ENCODE peak calls at places on chromosome 7, in seven cellular contexts. N, V, Y, L, X, A and E are unnamed samples.

GRCh38 chr7:54932818-54933543 is 85.8 kb upstream of the EGFR start:
- DNase-seq in N (peak), V (peak), L (peak), X (no peak), Y (peak), A (peak), E (peak)

GRCh38 chr7:50962962-50963374 is 180.3 kb upstream of the GRB10 start:
- DNase-seq in Y (peak), V (peak), X (no peak), A (peak), N (peak), L (peak), E (peak)

GRCh38 chr7:51288896-51289607 is 27.6 kb downstream of the COBL start:
- DNase-seq in V (no peak), A (no peak), X (no peak), L (no peak), N (no peak), Y (peak), E (no peak)

GRCh38 chr7:80312139-80312661 is 177.6 kb downstream of the GNAI1 start:
- DNase-seq in Y (peak), N (peak), X (no peak), A (no peak), V (no peak), L (peak), E (no peak)

GRCh38 chr7:99102809-99103690 is 40.9 kb downstream of the SMURF1 start:
- DNase-seq in N (peak), V (no peak), X (no peak), Y (no peak), L (no peak), A (no peak), E (no peak)

GRCh38 chr7:19066109-19066508 is 51.3 kb downstream of the TWIST1 start:
- DNase-seq in L (no peak), A (no peak), N (no peak), X (no peak), Y (no peak), V (no peak), E (no peak)

GRCh38 chr7:18345641-18346234 is 149.8 kb upstream of the HDAC9 start:
- DNase-seq in X (no peak), Y (peak), N (peak), L (peak), A (peak), V (peak), E (peak)

GRCh38 chr7:28815369-28815927 is 142.7 kb downstream of the TRIL start:
- DNase-seq in L (no peak), Y (no peak), X (no peak), N (no peak), V (no peak), A (no peak), E (no peak)

GRCh38 chr7:137993395-137993743 is 8.5 kb downstream of the CREB3L2 start:
- DNase-seq in Y (no peak), V (no peak), L (no peak), X (no peak), A (no peak), N (no peak), E (no peak)

GRCh38 chr7:137994091-137994688 is 7.7 kb downstream of the CREB3L2 start:
- DNase-seq in L (no peak), N (no peak), Y (no peak), X (no peak), V (no peak), A (no peak), E (no peak)

GRCh38 chr7:137996871-137997270 is 5.0 kb downstream of the CREB3L2 start:
- DNase-seq in N (no peak), Y (no peak), L (no peak), X (no peak), A (no peak), V (no peak), E (no peak)

GRCh38 chr7:137998250-137998649 is 3.6 kb downstream of the CREB3L2 start:
- DNase-seq in L (no peak), N (no peak), V (no peak), X (no peak), Y (no peak), A (no peak), E (no peak)

GRCh38 chr7:137996386-137996851 is 5.5 kb downstream of the CREB3L2 start:
- DNase-seq in V (no peak), A (no peak), L (peak), N (no peak), Y (no peak), X (peak), E (peak)
- TF ChIP-seq POLR2A in V (no peak), A (no peak), L (no peak), N (no peak), Y (no peak), X (no peak), E (no peak)

GRCh38 chr7:27154901-27155815 is 1.3 kb downstream of the HOXA7 start:
- DNase-seq in Y (peak), X (peak), V (no peak), A (peak), N (no peak), L (peak), E (peak)
- H3K4me3 ChIP-seq in Y (peak), X (peak), V (peak), A (peak), N (peak), L (no peak), E (peak)

DNA sequence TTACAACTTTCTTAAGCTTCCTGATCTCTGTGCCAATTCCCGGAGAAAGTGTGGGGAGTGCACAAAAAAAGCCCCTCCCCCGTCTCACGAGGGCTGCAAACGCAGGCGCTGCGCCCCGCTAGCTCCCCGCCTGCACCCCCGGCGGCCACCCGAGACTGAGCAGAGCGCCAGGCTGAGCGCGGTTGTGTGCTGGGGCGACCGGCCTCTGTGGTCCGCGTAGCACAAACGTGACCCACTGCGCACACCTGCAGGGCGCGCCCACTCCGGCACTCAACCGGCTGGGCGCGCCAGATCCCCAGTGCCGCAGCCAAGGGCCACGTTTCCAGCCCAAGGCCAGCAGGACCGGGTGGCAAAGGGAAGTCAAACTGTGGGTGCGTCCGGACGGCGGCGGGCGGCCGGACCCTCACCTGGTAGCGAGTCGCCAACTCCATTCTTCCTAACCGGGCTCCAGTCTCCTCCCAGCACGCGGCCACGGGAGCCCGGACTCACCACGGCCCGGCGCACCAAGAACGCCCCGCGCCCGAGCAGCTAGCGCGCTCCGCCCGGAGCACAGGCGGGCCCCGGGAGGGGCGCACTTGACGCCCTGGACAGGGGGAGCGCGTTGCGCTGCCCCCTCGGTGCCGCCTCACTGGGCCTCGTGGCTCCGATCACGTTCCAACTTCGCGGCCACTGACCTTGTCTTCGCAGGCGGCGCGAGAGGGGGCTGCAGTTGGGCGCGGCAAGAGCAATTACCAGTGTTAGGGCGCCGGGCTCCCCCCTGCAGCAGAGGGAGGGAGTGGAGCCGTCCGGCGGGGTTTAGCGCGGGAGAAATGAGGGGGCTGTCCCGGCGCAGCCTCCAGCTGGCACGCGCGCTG is at the start of gene CDCA7L:
- DNase-seq in N (peak), X (peak), A (peak), Y (peak), L (no peak), V (peak), E (peak)
- TF ChIP-seq POLR2A in N (peak), X (peak), A (peak), Y (peak), L (no peak), V (peak), E (no peak)

GRCh38 chr7:154568346-154568745 is 434.6 kb downstream of the PAXIP1 start:
- DNase-seq in Y (no peak), X (no peak), V (no peak), A (no peak), N (no peak), L (no peak), E (no peak)
- H3K4me3 ChIP-seq in Y (no peak), X (no peak), V (no peak), A (no peak), N (no peak), L (no peak), E (no peak)

GRCh38 chr7:155802291-155802690 is 10.0 kb downstream of the SHH start:
- DNase-seq in L (no peak), X (no peak), V (no peak), A (no peak), Y (no peak), N (no peak), E (no peak)

GRCh38 chr7:155804431-155804831 is 7.8 kb downstream of the SHH start:
- DNase-seq in L (no peak), N (no peak), Y (no peak), V (no peak), A (no peak), X (no peak), E (no peak)

GRCh38 chr7:155802906-155803417 is 9.3 kb downstream of the SHH start:
- DNase-seq in A (no peak), X (no peak), Y (no peak), N (no peak), V (no peak), L (no peak), E (no peak)

GRCh38 chr7:155804897-155805825 is 7.1 kb downstream of the SHH start:
- DNase-seq in L (no peak), N (peak), A (no peak), V (no peak), X (peak), Y (peak), E (peak)

DNA sequence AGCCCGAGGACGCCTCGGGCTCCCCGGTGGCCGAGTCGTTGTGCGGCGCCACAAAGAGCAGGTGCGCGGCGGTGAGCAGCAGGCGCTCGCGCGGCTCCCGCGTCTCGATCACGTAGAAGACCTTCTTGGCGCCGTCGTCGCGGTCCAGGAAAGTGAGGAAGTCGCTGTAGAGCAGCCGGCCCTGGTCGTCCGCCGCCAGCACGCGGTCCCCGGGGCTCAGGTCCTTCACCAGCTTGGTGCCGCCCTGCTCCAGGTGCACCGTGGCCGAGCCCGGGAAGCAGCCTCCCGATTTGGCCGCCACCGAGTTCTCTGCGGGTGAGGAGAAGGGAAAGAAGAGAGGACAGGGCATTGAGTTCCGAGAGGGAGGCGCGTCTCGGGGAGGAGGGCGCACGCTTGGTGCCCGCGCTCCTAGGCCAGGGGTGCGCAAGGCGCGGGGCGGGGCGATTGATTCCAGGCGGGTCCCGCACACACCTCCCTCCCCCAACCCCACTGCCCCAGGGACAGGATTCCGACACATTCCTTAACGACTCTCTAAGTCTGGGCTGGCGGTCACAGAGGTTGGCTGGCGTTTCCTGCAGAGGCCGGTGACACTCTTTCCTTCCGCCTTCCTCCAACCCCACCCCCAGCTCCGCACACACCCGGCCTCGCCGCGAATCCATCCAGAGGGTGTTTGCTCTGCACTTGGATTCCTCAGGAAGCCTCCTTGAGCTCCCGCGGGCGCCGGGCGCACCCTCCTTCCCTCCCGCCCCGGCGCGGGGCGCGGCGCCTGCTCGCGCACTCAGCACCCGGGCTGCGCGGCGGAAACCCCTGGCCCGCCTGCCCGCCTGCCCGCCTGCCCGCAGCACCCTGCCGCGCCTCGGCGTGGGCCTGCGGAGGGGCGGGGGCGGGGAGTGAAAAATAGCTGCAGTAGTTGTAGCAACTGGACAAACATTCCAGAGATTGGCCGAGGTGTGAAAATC is 8.6 kb downstream of the SHH start:
- DNase-seq in V (no peak), Y (peak), X (no peak), A (no peak), L (no peak), N (peak), E (peak)
- TF ChIP-seq POLR2A in V (no peak), Y (peak), X (no peak), A (no peak), L (no peak), N (no peak), E (no peak)

DNA sequence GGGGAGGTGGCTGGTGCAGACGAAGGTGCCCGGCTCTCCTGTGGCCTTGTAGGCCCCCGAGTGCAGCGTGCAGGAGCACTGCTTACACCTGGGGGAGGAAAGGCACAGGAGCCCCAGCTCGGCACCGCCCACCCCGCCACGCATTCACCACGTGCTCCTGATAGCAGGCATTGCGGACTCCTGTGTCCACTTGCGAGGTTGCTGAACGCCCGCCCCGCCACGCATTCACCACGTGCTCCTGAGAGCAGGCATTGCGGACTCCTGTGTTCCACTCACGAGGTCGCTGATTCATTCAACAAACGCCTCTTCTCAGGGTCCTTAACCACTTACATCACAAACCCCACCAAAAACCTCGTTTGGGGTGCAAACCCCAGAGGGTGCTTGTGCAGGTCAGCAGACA is 13.9 kb downstream of the MICALL2 start:
- DNase-seq in Y (no peak), N (no peak), V (no peak), L (peak), X (no peak), A (no peak), E (no peak)
- H3K4me3 ChIP-seq in Y (no peak), N (no peak), V (no peak), L (no peak), X (no peak), A (no peak), E (no peak)

DNA sequence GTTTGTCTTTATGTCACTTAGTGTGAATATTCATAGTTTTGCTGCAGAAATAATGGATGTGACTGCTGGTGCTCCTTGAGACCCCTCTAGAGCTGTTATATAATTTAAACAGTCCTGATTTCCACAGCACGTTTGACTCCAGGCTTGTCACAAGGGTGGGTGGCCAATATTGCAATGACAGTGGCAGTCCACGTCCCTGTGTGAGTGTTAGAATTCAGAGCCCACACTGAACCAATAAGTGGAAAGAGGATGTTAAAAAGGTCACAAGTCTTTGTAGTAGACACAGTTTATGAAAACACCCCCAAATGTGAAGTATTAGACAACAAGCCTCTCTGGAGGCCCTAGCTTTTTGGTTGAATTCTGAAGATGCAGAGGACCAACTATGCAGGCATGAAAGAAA is 2.0 kb downstream of the PPP1R17 start:
- DNase-seq in L (no peak), X (no peak), Y (no peak), V (no peak), N (no peak), A (no peak), E (no peak)
- TF ChIP-seq POLR2A in L (no peak), X (no peak), Y (no peak), V (no peak), N (no peak), A (no peak), E (no peak)

DNA sequence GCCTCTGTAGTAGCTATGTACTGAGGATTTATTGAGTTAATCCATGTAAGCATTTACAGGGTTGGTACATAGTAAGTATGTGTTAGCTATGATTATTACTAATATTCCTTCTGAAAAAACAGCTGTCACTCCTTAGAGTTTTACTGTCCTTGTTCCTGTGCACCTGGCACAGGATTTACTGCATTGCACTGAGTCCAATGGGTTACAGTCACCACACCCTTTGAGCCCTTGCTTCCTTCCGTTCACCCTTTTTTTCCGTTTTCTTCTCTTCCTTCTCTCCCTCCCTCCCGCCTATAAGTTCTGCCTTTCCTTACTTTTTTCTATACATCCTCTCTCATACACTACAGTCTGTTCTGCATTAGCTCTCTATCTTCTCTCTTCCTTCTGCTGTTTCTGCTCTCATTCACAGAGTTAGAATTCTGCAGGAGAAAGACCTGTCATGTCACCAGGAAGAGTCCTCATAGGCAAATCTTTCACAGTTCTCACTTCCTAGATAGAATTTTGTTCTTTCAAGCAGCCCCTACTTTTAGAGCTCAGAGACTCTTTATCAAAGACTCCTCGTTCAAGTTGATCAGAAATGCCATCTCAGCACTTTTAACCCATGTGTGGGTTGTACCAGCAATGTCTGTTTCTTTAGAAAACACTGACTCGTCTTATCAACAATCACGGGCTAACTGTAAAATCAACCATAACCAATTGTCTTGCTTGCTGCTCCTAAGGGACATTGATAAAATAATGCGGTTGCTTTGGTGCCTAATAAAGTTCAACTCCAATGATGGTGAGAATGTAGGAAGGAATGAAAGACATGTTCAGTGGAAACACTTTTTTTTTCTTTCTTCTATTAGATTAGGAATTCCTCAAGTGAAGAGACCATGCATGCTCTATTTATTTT is 12.7 kb upstream of the CDK6 start:
- DNase-seq in X (no peak), L (no peak), N (no peak), Y (peak), V (no peak), A (no peak), E (no peak)
- H3K4me3 ChIP-seq in X (no peak), L (no peak), N (no peak), Y (no peak), V (no peak), A (no peak), E (no peak)

GRCh38 chr7:105015631-105015965 is 1.6 kb downstream of the KMT2E start:
- DNase-seq in X (peak), A (no peak), Y (peak), L (no peak), N (no peak), V (no peak), E (peak)

GRCh38 chr7:105013283-105013817 is 655 bp upstream of the KMT2E start:
- DNase-seq in N (peak), L (peak), A (peak), X (peak), Y (peak), V (peak), E (peak)

GRCh38 chr7:105012503-105013282 is 1.3 kb upstream of the KMT2E start:
- DNase-seq in L (peak), Y (peak), X (peak), V (peak), A (peak), N (peak), E (peak)

GRCh38 chr7:105014725-105015630 is 973 bp downstream of the KMT2E start:
- DNase-seq in L (peak), Y (peak), A (peak), N (peak), V (no peak), X (peak), E (peak)

DNA sequence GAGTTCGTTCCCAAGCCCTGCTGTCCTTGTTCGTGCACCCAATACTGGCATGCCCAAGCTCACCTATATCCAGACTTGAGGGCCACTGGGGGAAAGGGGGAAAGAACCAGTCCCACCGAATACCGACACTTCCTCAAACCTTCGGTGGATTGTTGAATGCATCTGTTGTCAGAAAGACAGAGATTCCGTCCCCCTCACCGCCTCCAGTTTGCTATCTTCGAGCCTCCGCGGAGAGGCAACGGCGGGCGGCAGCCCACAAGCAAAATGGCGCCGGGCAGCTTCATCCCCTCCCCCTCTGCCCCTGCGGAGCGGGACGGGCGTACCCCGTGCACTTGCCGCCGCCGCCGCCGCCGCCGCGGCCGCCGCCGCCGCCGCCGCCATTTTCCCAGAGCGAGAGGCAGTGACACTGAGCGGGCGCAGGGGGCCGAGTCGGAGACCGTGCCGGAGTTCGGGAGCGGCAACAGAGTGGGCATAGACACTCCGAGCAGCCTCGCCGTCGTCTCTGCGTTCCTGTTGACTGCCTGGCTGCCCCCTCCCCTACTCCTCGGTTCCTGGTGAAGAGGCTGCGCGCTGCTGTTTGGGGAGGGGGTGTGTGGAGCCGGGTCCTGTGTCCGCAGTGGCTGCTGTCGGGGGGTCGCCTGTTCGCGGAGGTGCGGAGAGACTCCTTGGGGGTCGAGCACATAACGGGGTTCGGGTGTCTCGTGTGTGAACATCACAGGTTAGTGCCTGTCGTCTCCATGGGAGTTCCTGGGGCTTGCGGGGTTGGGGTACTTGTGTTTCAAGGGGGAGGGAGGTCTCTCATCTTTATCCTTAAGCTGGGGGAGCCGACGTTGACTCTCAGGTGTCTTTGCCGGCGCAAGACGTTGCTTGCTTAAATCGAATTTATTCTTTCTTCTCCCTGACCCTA is at the start of gene KMT2E:
- DNase-seq in V (peak), Y (peak), N (peak), X (peak), A (peak), L (peak), E (peak)
- TF ChIP-seq POLR2A in V (peak), Y (no peak), N (peak), X (peak), A (peak), L (peak), E (no peak)

GRCh38 chr7:111090834-111091233 is at the start of gene LRRN3:
- DNase-seq in N (no peak), V (no peak), X (peak), Y (no peak), L (peak), A (no peak), E (no peak)
- H3K4me3 ChIP-seq in N (no peak), V (no peak), X (peak), Y (no peak), L (peak), A (peak), E (peak)